ENCODE peak calls at places on chromosome 20, in five cellular contexts. One of them, this sample, is unnamed.

GRCh38 chr20:38680492-38681118 is 43.7 kb upstream of the SLC32A1 start:
- DNase-seq in occipital lobe: no peak
- DNase-seq in NCI-H1930: no peak
- DNase-seq in hypothalamus: no peak
- DNase-seq in HAP-1: no peak
- DNase-seq in this sample: peak; percentile 77

GRCh38 chr20:63658749-63659187 is 656 bp downstream of the RTEL1 start:
- DNase-seq in hypothalamus: no peak
- DNase-seq in HAP-1: no peak
- DNase-seq in occipital lobe: no peak
- DNase-seq in NCI-H1930: no peak
- DNase-seq in this sample: no peak

GRCh38 chr20:39913274-39913673 is 775.8 kb downstream of the MAFB start:
- DNase-seq in occipital lobe: no peak
- DNase-seq in hypothalamus: no peak
- DNase-seq in HAP-1: no peak
- DNase-seq in NCI-H1930: no peak
- DNase-seq in this sample: no peak

GRCh38 chr20:5056801-5057599 is 55.7 kb upstream of the SLC23A2 start:
- DNase-seq in NCI-H1930: no peak
- DNase-seq in hypothalamus: no peak
- DNase-seq in occipital lobe: peak; percentile 8
- DNase-seq in HAP-1: no peak
- DNase-seq in this sample: no peak

GRCh38 chr20:62511915-62512610 is 36.3 kb upstream of the GATA5 start:
- DNase-seq in occipital lobe: no peak
- DNase-seq in NCI-H1930: no peak
- DNase-seq in hypothalamus: no peak
- DNase-seq in HAP-1: no peak
- DNase-seq in this sample: no peak

GRCh38 chr20:16257813-16258430 is 315.3 kb downstream of the KIF16B start:
- DNase-seq in NCI-H1930: no peak
- DNase-seq in HAP-1: no peak
- DNase-seq in hypothalamus: no peak
- DNase-seq in occipital lobe: no peak
- DNase-seq in this sample: no peak

GRCh38 chr20:20890751-20891150 is 178.3 kb upstream of the RALGAPA2 start:
- DNase-seq in HAP-1: no peak
- DNase-seq in hypothalamus: no peak
- DNase-seq in occipital lobe: no peak
- DNase-seq in NCI-H1930: no peak
- DNase-seq in this sample: no peak

GRCh38 chr20:1489764-1490436 is 1.3 kb downstream of the SIRPB2 start:
- DNase-seq in occipital lobe: no peak
- DNase-seq in HAP-1: no peak
- DNase-seq in hypothalamus: no peak
- DNase-seq in NCI-H1930: no peak
- DNase-seq in this sample: no peak

GRCh38 chr20:36465109-36466080 is 75.9 kb upstream of the MYL9 start:
- DNase-seq in NCI-H1930: no peak
- DNase-seq in HAP-1: no peak
- DNase-seq in hypothalamus: no peak
- DNase-seq in occipital lobe: no peak
- DNase-seq in this sample: no peak

GRCh38 chr20:31540406-31540805 is 26.2 kb downstream of the HM13 start:
- DNase-seq in HAP-1: no peak
- DNase-seq in occipital lobe: no peak
- DNase-seq in hypothalamus: no peak
- DNase-seq in NCI-H1930: no peak
- DNase-seq in this sample: no peak

GRCh38 chr20:44398303-44398702 is 42.8 kb downstream of the HNF4A start:
- DNase-seq in occipital lobe: no peak
- DNase-seq in HAP-1: peak; percentile 27
- DNase-seq in hypothalamus: no peak
- DNase-seq in NCI-H1930: no peak
- DNase-seq in this sample: no peak

GRCh38 chr20:59405226-59405815 is 104.9 kb downstream of the EDN3 start:
- DNase-seq in occipital lobe: no peak
- DNase-seq in hypothalamus: no peak
- DNase-seq in NCI-H1930: no peak
- DNase-seq in HAP-1: no peak
- DNase-seq in this sample: no peak

GRCh38 chr20:46699651-46700359 is 9.6 kb upstream of the SLC2A10 start:
- DNase-seq in HAP-1: peak; percentile 50
- DNase-seq in occipital lobe: no peak
- DNase-seq in NCI-H1930: no peak
- DNase-seq in hypothalamus: no peak
- DNase-seq in this sample: no peak

GRCh38 chr20:23150304-23151007 is 64.3 kb upstream of the CD93 start:
- DNase-seq in NCI-H1930: no peak
- DNase-seq in occipital lobe: no peak
- DNase-seq in hypothalamus: no peak
- DNase-seq in HAP-1: no peak
- DNase-seq in this sample: no peak

GRCh38 chr20:34328928-34329677 is 25.9 kb upstream of the AHCY start:
- DNase-seq in HAP-1: no peak
- DNase-seq in NCI-H1930: no peak
- DNase-seq in occipital lobe: no peak
- DNase-seq in hypothalamus: no peak
- DNase-seq in this sample: no peak

GRCh38 chr20:1734269-1734858 is 76.8 kb upstream of the SIRPG start:
- DNase-seq in hypothalamus: no peak
- DNase-seq in HAP-1: no peak
- DNase-seq in occipital lobe: peak; percentile 2
- DNase-seq in NCI-H1930: no peak
- DNase-seq in this sample: no peak

GRCh38 chr20:35942243-35942642 is 12.1 kb downstream of the SCAND1 start:
- DNase-seq in NCI-H1930: no peak
- DNase-seq in hypothalamus: no peak
- DNase-seq in occipital lobe: no peak
- DNase-seq in HAP-1: peak; percentile 98
- DNase-seq in this sample: no peak

GRCh38 chr20:19813839-19814238 is 55.8 kb downstream of the RIN2 start:
- DNase-seq in NCI-H1930: no peak
- DNase-seq in hypothalamus: no peak
- DNase-seq in HAP-1: no peak
- DNase-seq in occipital lobe: no peak
- DNase-seq in this sample: no peak

GRCh38 chr20:31440012-31440659 is at the start of gene DEFB123:
- DNase-seq in NCI-H1930: no peak
- DNase-seq in occipital lobe: no peak
- DNase-seq in hypothalamus: no peak
- DNase-seq in HAP-1: no peak
- DNase-seq in this sample: no peak

GRCh38 chr20:16013631-16014030 is 559.6 kb downstream of the KIF16B start:
- DNase-seq in occipital lobe: no peak
- DNase-seq in NCI-H1930: no peak
- DNase-seq in HAP-1: no peak
- DNase-seq in hypothalamus: no peak
- DNase-seq in this sample: no peak

GRCh38 chr20:32893878-32894483 is 35.3 kb downstream of the EFCAB8 start:
- DNase-seq in hypothalamus: no peak
- DNase-seq in occipital lobe: no peak
- DNase-seq in HAP-1: no peak
- DNase-seq in NCI-H1930: no peak
- DNase-seq in this sample: no peak

GRCh38 chr20:57439432-57439831 is 48.2 kb downstream of the RBM38 start:
- DNase-seq in occipital lobe: no peak
- DNase-seq in hypothalamus: peak; percentile 58
- DNase-seq in NCI-H1930: no peak
- DNase-seq in HAP-1: no peak
- DNase-seq in this sample: no peak

GRCh38 chr20:60228255-60228654 is 270.0 kb downstream of the CDH26 start:
- DNase-seq in HAP-1: no peak
- DNase-seq in NCI-H1930: no peak
- DNase-seq in hypothalamus: no peak
- DNase-seq in occipital lobe: no peak
- DNase-seq in this sample: no peak

GRCh38 chr20:41170386-41171105 is 33.2 kb downstream of the PLCG1 start:
- DNase-seq in hypothalamus: no peak
- DNase-seq in NCI-H1930: no peak
- DNase-seq in HAP-1: no peak
- DNase-seq in occipital lobe: no peak
- DNase-seq in this sample: no peak

GRCh38 chr20:18904624-18905023 is 91.0 kb downstream of the SCP2D1 start:
- DNase-seq in hypothalamus: no peak
- DNase-seq in NCI-H1930: no peak
- DNase-seq in HAP-1: no peak
- DNase-seq in occipital lobe: no peak
- DNase-seq in this sample: no peak

GRCh38 chr20:25242231-25242630 is 5.7 kb upstream of the PYGB start:
- DNase-seq in NCI-H1930: no peak
- DNase-seq in occipital lobe: no peak
- DNase-seq in hypothalamus: no peak
- DNase-seq in HAP-1: no peak
- DNase-seq in this sample: no peak

GRCh38 chr20:9147553-9148024 is 78.7 kb downstream of the PLCB4 start:
- DNase-seq in NCI-H1930: no peak
- DNase-seq in occipital lobe: no peak
- DNase-seq in HAP-1: no peak
- DNase-seq in hypothalamus: no peak
- DNase-seq in this sample: no peak